ENCODE peak calls at places on chromosomes 1 and 21, in five cellular contexts. One of them, this sample, is unnamed.

GRCh38 chr1:246784621-246785535 is 60.7 kb downstream of the SCCPDH start:
- DNase-seq in upper lobe of right lung: no peak
- DNase-seq in skeletal muscle cell: peak
- DNase-seq in M059J: peak
- DNase-seq in neural crest cell: no peak
- DNase-seq in this sample: no peak

GRCh38 chr1:151512326-151512725 is 1.1 kb downstream of the CGN start:
- DNase-seq in M059J: peak
- DNase-seq in upper lobe of right lung: no peak
- DNase-seq in skeletal muscle cell: no peak
- DNase-seq in neural crest cell: no peak
- DNase-seq in this sample: no peak

GRCh38 chr1:238364214-238364892 is 473.6 kb upstream of the ZP4 start:
- DNase-seq in upper lobe of right lung: no peak
- DNase-seq in neural crest cell: no peak
- DNase-seq in skeletal muscle cell: no peak
- DNase-seq in M059J: no peak
- DNase-seq in this sample: no peak

GRCh38 chr1:157994704-157995540 is 1.5 kb downstream of the KIRREL1 start:
- DNase-seq in upper lobe of right lung: no peak
- DNase-seq in skeletal muscle cell: no peak
- DNase-seq in neural crest cell: no peak
- DNase-seq in M059J: peak
- DNase-seq in this sample: no peak

GRCh38 chr1:100364731-100365130 is 12.4 kb downstream of the CDC14A start:
- DNase-seq in upper lobe of right lung: no peak
- DNase-seq in skeletal muscle cell: no peak
- DNase-seq in neural crest cell: no peak
- DNase-seq in M059J: no peak
- DNase-seq in this sample: no peak

GRCh38 chr1:174761257-174761760 is 238.4 kb upstream of the CACYBP start:
- DNase-seq in skeletal muscle cell: no peak
- DNase-seq in M059J: no peak
- DNase-seq in upper lobe of right lung: no peak
- DNase-seq in neural crest cell: no peak
- DNase-seq in this sample: no peak

GRCh38 chr1:115952547-115952946 is 23.8 kb upstream of the SLC22A15 start:
- DNase-seq in M059J: no peak
- DNase-seq in upper lobe of right lung: no peak
- DNase-seq in neural crest cell: no peak
- DNase-seq in skeletal muscle cell: no peak
- DNase-seq in this sample: no peak

GRCh38 chr1:212482352-212483153 is 49.8 kb downstream of the NENF start:
- DNase-seq in M059J: peak
- DNase-seq in neural crest cell: no peak
- DNase-seq in skeletal muscle cell: peak
- DNase-seq in upper lobe of right lung: peak
- DNase-seq in this sample: peak

GRCh38 chr1:184748767-184749166 is 5.9 kb downstream of the EDEM3 start:
- DNase-seq in neural crest cell: no peak
- DNase-seq in skeletal muscle cell: no peak
- DNase-seq in M059J: no peak
- DNase-seq in upper lobe of right lung: no peak
- DNase-seq in this sample: no peak

GRCh38 chr21:44793269-44794030 is 8.2 kb downstream of the UBE2G2 start:
- DNase-seq in upper lobe of right lung: no peak
- DNase-seq in M059J: peak
- DNase-seq in neural crest cell: peak
- DNase-seq in skeletal muscle cell: peak
- DNase-seq in this sample: no peak

GRCh38 chr1:9201421-9202239 is 32.9 kb upstream of the H6PD start:
- DNase-seq in skeletal muscle cell: peak
- DNase-seq in upper lobe of right lung: no peak
- DNase-seq in neural crest cell: no peak
- DNase-seq in M059J: peak
- DNase-seq in this sample: no peak

GRCh38 chr1:169110265-169110664 is 3.8 kb downstream of the ATP1B1 start:
- DNase-seq in upper lobe of right lung: no peak
- DNase-seq in neural crest cell: no peak
- DNase-seq in skeletal muscle cell: no peak
- DNase-seq in M059J: peak
- DNase-seq in this sample: no peak

GRCh38 chr1:1213919-1214599 is at the start of gene TNFRSF4:
- DNase-seq in M059J: no peak
- DNase-seq in upper lobe of right lung: no peak
- DNase-seq in neural crest cell: no peak
- DNase-seq in skeletal muscle cell: no peak
- DNase-seq in this sample: no peak

GRCh38 chr1:162753998-162754585 is 36.4 kb upstream of the HSD17B7 start:
- DNase-seq in neural crest cell: no peak
- DNase-seq in M059J: peak
- DNase-seq in upper lobe of right lung: no peak
- DNase-seq in skeletal muscle cell: peak
- DNase-seq in this sample: no peak

GRCh38 chr1:156072251-156072650 is 10.0 kb downstream of the MEX3A start:
- DNase-seq in upper lobe of right lung: no peak
- DNase-seq in skeletal muscle cell: no peak
- DNase-seq in M059J: no peak
- DNase-seq in neural crest cell: no peak
- DNase-seq in this sample: no peak

GRCh38 chr1:150970818-150971582 is 3.6 kb downstream of the CERS2 start:
- DNase-seq in M059J: no peak
- DNase-seq in skeletal muscle cell: peak
- DNase-seq in upper lobe of right lung: peak
- DNase-seq in neural crest cell: no peak
- DNase-seq in this sample: no peak

GRCh38 chr21:33197546-33197945 is 32.2 kb upstream of the IFNAR2 start:
- DNase-seq in neural crest cell: no peak
- DNase-seq in skeletal muscle cell: no peak
- DNase-seq in M059J: no peak
- DNase-seq in upper lobe of right lung: no peak
- DNase-seq in this sample: no peak

GRCh38 chr1:224768971-224769370 is 152.9 kb downstream of the CNIH3 start:
- DNase-seq in M059J: no peak
- DNase-seq in neural crest cell: no peak
- DNase-seq in upper lobe of right lung: no peak
- DNase-seq in skeletal muscle cell: no peak
- DNase-seq in this sample: no peak

GRCh38 chr1:66439028-66439427 is 94.9 kb upstream of the SGIP1 start:
- DNase-seq in M059J: peak
- DNase-seq in neural crest cell: no peak
- DNase-seq in skeletal muscle cell: peak
- DNase-seq in upper lobe of right lung: no peak
- DNase-seq in this sample: no peak

GRCh38 chr1:215002471-215002870 is 80.1 kb upstream of the KCNK2 start:
- DNase-seq in skeletal muscle cell: peak
- DNase-seq in neural crest cell: no peak
- DNase-seq in upper lobe of right lung: no peak
- DNase-seq in M059J: peak
- DNase-seq in this sample: no peak

GRCh38 chr1:7610936-7611335 is 160.2 kb upstream of the VAMP3 start:
- DNase-seq in neural crest cell: no peak
- DNase-seq in M059J: no peak
- DNase-seq in skeletal muscle cell: no peak
- DNase-seq in upper lobe of right lung: no peak
- DNase-seq in this sample: no peak

GRCh38 chr1:63773815-63774616 is at the start of gene ROR1:
- DNase-seq in upper lobe of right lung: peak
- DNase-seq in neural crest cell: peak
- DNase-seq in skeletal muscle cell: peak
- DNase-seq in M059J: peak
- DNase-seq in this sample: no peak

GRCh38 chr1:201320168-201320842 is 37.0 kb downstream of the PKP1 start:
- DNase-seq in M059J: no peak
- DNase-seq in neural crest cell: no peak
- DNase-seq in skeletal muscle cell: no peak
- DNase-seq in upper lobe of right lung: peak
- DNase-seq in this sample: no peak

GRCh38 chr1:169250795-169251194 is 116.8 kb downstream of the NME7 start:
- DNase-seq in skeletal muscle cell: no peak
- DNase-seq in neural crest cell: no peak
- DNase-seq in M059J: no peak
- DNase-seq in upper lobe of right lung: no peak
- DNase-seq in this sample: no peak

GRCh38 chr1:87684786-87685185 is 356.1 kb downstream of the LMO4 start:
- DNase-seq in neural crest cell: no peak
- DNase-seq in skeletal muscle cell: peak
- DNase-seq in upper lobe of right lung: no peak
- DNase-seq in M059J: peak
- DNase-seq in this sample: no peak